ENCODE peak calls at places on chromosomes 16 and 17, in ten cellular contexts. One of them, this sample, is unnamed.

GRCh38 chr16:59021751-59022150 is 287.6 kb upstream of the GOT2 start:
- DNase-seq in HCT116: no peak
- DNase-seq in fibroblast of pulmonary artery: peak
- DNase-seq in omental fat pad: no peak
- DNase-seq in stimulated activated CD4-positive, alpha-beta T cell treated with anti-CD3 and anti-CD28 coated beads, Interleukin-4, amount 100 ng/mL, for 4 hours: no peak
- DNase-seq in GM12891: no peak
- DNase-seq in natural killer cell treated with Interleukin-12 subunit alpha and Interleukin-12 subunit beta and Interleukin-15 and Interleukin-18, amount 100 ng/mL, for 72 hours: no peak
- DNase-seq in HEK293T: no peak
- DNase-seq in hepatic stellate cell: no peak
- DNase-seq in pulmonary artery endothelial cell: no peak
- DNase-seq in this sample: no peak

GRCh38 chr17:71114911-71115668 is 945.8 kb downstream of the KCNJ2 start:
- DNase-seq in omental fat pad: no peak
- DNase-seq in pulmonary artery endothelial cell: no peak
- DNase-seq in HCT116: no peak
- DNase-seq in stimulated activated CD4-positive, alpha-beta T cell treated with anti-CD3 and anti-CD28 coated beads, Interleukin-4, amount 100 ng/mL, for 4 hours: no peak
- DNase-seq in fibroblast of pulmonary artery: no peak
- DNase-seq in hepatic stellate cell: no peak
- DNase-seq in HEK293T: no peak
- DNase-seq in natural killer cell treated with Interleukin-12 subunit alpha and Interleukin-12 subunit beta and Interleukin-15 and Interleukin-18, amount 100 ng/mL, for 72 hours: no peak
- DNase-seq in GM12891: no peak
- DNase-seq in this sample: no peak

GRCh38 chr17:80621335-80622169 is 76.9 kb downstream of the RPTOR start:
- DNase-seq in omental fat pad: no peak
- DNase-seq in pulmonary artery endothelial cell: no peak
- DNase-seq in GM12891: no peak
- DNase-seq in stimulated activated CD4-positive, alpha-beta T cell treated with anti-CD3 and anti-CD28 coated beads, Interleukin-4, amount 100 ng/mL, for 4 hours: no peak
- DNase-seq in fibroblast of pulmonary artery: no peak
- DNase-seq in hepatic stellate cell: no peak
- DNase-seq in HEK293T: no peak
- DNase-seq in HCT116: no peak
- DNase-seq in natural killer cell treated with Interleukin-12 subunit alpha and Interleukin-12 subunit beta and Interleukin-15 and Interleukin-18, amount 100 ng/mL, for 72 hours: no peak
- DNase-seq in this sample: no peak

GRCh38 chr17:62601438-62601837 is 26.0 kb upstream of the MRC2 start:
- DNase-seq in omental fat pad: no peak
- DNase-seq in pulmonary artery endothelial cell: no peak
- DNase-seq in hepatic stellate cell: no peak
- DNase-seq in GM12891: no peak
- DNase-seq in HCT116: no peak
- DNase-seq in HEK293T: no peak
- DNase-seq in natural killer cell treated with Interleukin-12 subunit alpha and Interleukin-12 subunit beta and Interleukin-15 and Interleukin-18, amount 100 ng/mL, for 72 hours: no peak
- DNase-seq in stimulated activated CD4-positive, alpha-beta T cell treated with anti-CD3 and anti-CD28 coated beads, Interleukin-4, amount 100 ng/mL, for 4 hours: no peak
- DNase-seq in fibroblast of pulmonary artery: peak
- DNase-seq in this sample: no peak

GRCh38 chr17:15157051-15157450 is 108.1 kb downstream of the PMP22 start:
- DNase-seq in GM12891: no peak
- DNase-seq in natural killer cell treated with Interleukin-12 subunit alpha and Interleukin-12 subunit beta and Interleukin-15 and Interleukin-18, amount 100 ng/mL, for 72 hours: no peak
- DNase-seq in omental fat pad: no peak
- DNase-seq in pulmonary artery endothelial cell: no peak
- DNase-seq in HEK293T: no peak
- DNase-seq in fibroblast of pulmonary artery: peak
- DNase-seq in HCT116: no peak
- DNase-seq in stimulated activated CD4-positive, alpha-beta T cell treated with anti-CD3 and anti-CD28 coated beads, Interleukin-4, amount 100 ng/mL, for 4 hours: no peak
- DNase-seq in hepatic stellate cell: peak
- DNase-seq in this sample: no peak

GRCh38 chr16:25256821-25257503 is 683 bp downstream of the ZKSCAN2 start:
- DNase-seq in omental fat pad: no peak
- DNase-seq in natural killer cell treated with Interleukin-12 subunit alpha and Interleukin-12 subunit beta and Interleukin-15 and Interleukin-18, amount 100 ng/mL, for 72 hours: no peak
- DNase-seq in HEK293T: peak
- DNase-seq in pulmonary artery endothelial cell: no peak
- DNase-seq in HCT116: no peak
- DNase-seq in fibroblast of pulmonary artery: peak
- DNase-seq in GM12891: no peak
- DNase-seq in hepatic stellate cell: peak
- DNase-seq in stimulated activated CD4-positive, alpha-beta T cell treated with anti-CD3 and anti-CD28 coated beads, Interleukin-4, amount 100 ng/mL, for 4 hours: no peak
- DNase-seq in this sample: no peak

GRCh38 chr16:87966685-87967185 is 15.5 kb downstream of the BANP start:
- DNase-seq in pulmonary artery endothelial cell: no peak
- DNase-seq in HCT116: no peak
- DNase-seq in stimulated activated CD4-positive, alpha-beta T cell treated with anti-CD3 and anti-CD28 coated beads, Interleukin-4, amount 100 ng/mL, for 4 hours: no peak
- DNase-seq in fibroblast of pulmonary artery: no peak
- DNase-seq in GM12891: no peak
- DNase-seq in HEK293T: no peak
- DNase-seq in hepatic stellate cell: no peak
- DNase-seq in natural killer cell treated with Interleukin-12 subunit alpha and Interleukin-12 subunit beta and Interleukin-15 and Interleukin-18, amount 100 ng/mL, for 72 hours: no peak
- DNase-seq in omental fat pad: no peak
- DNase-seq in this sample: peak

GRCh38 chr16:85868495-85868894 is 30.5 kb upstream of the IRF8 start:
- DNase-seq in HCT116: no peak
- DNase-seq in HEK293T: no peak
- DNase-seq in fibroblast of pulmonary artery: no peak
- DNase-seq in omental fat pad: no peak
- DNase-seq in GM12891: no peak
- DNase-seq in pulmonary artery endothelial cell: no peak
- DNase-seq in natural killer cell treated with Interleukin-12 subunit alpha and Interleukin-12 subunit beta and Interleukin-15 and Interleukin-18, amount 100 ng/mL, for 72 hours: no peak
- DNase-seq in stimulated activated CD4-positive, alpha-beta T cell treated with anti-CD3 and anti-CD28 coated beads, Interleukin-4, amount 100 ng/mL, for 4 hours: no peak
- DNase-seq in hepatic stellate cell: no peak
- DNase-seq in this sample: no peak

GRCh38 chr16:3610698-3611144 is 685 bp downstream of the SLX4 start:
- DNase-seq in stimulated activated CD4-positive, alpha-beta T cell treated with anti-CD3 and anti-CD28 coated beads, Interleukin-4, amount 100 ng/mL, for 4 hours: no peak
- DNase-seq in fibroblast of pulmonary artery: peak
- DNase-seq in HEK293T: no peak
- DNase-seq in HCT116: no peak
- DNase-seq in omental fat pad: no peak
- DNase-seq in GM12891: no peak
- DNase-seq in pulmonary artery endothelial cell: no peak
- DNase-seq in natural killer cell treated with Interleukin-12 subunit alpha and Interleukin-12 subunit beta and Interleukin-15 and Interleukin-18, amount 100 ng/mL, for 72 hours: no peak
- DNase-seq in hepatic stellate cell: peak
- DNase-seq in this sample: peak

GRCh38 chr17:28563475-28563874 is 7.8 kb downstream of the PIGS start:
- DNase-seq in GM12891: no peak
- DNase-seq in HCT116: no peak
- DNase-seq in hepatic stellate cell: peak
- DNase-seq in fibroblast of pulmonary artery: peak
- DNase-seq in natural killer cell treated with Interleukin-12 subunit alpha and Interleukin-12 subunit beta and Interleukin-15 and Interleukin-18, amount 100 ng/mL, for 72 hours: no peak
- DNase-seq in pulmonary artery endothelial cell: no peak
- DNase-seq in HEK293T: no peak
- DNase-seq in stimulated activated CD4-positive, alpha-beta T cell treated with anti-CD3 and anti-CD28 coated beads, Interleukin-4, amount 100 ng/mL, for 4 hours: no peak
- DNase-seq in omental fat pad: no peak
- DNase-seq in this sample: peak

GRCh38 chr16:19923396-19923795 is 38.7 kb upstream of the GPRC5B start:
- DNase-seq in omental fat pad: no peak
- DNase-seq in pulmonary artery endothelial cell: no peak
- DNase-seq in HCT116: no peak
- DNase-seq in HEK293T: no peak
- DNase-seq in GM12891: no peak
- DNase-seq in hepatic stellate cell: no peak
- DNase-seq in stimulated activated CD4-positive, alpha-beta T cell treated with anti-CD3 and anti-CD28 coated beads, Interleukin-4, amount 100 ng/mL, for 4 hours: no peak
- DNase-seq in fibroblast of pulmonary artery: no peak
- DNase-seq in natural killer cell treated with Interleukin-12 subunit alpha and Interleukin-12 subunit beta and Interleukin-15 and Interleukin-18, amount 100 ng/mL, for 72 hours: no peak
- DNase-seq in this sample: no peak

GRCh38 chr17:62718420-62718819 is 89.7 kb downstream of the MARCHF10 start:
- DNase-seq in pulmonary artery endothelial cell: no peak
- DNase-seq in omental fat pad: no peak
- DNase-seq in fibroblast of pulmonary artery: peak
- DNase-seq in HEK293T: no peak
- DNase-seq in GM12891: no peak
- DNase-seq in HCT116: no peak
- DNase-seq in hepatic stellate cell: peak
- DNase-seq in natural killer cell treated with Interleukin-12 subunit alpha and Interleukin-12 subunit beta and Interleukin-15 and Interleukin-18, amount 100 ng/mL, for 72 hours: no peak
- DNase-seq in stimulated activated CD4-positive, alpha-beta T cell treated with anti-CD3 and anti-CD28 coated beads, Interleukin-4, amount 100 ng/mL, for 4 hours: no peak
- DNase-seq in this sample: no peak

This sample was measured in dermis microvascular lymphatic vessel endothelial cell.